ENCODE peak calls at places on chromosomes 1 and 21, in six cellular contexts. One of them, this sample, is unnamed.

GRCh38 chr1:173666646-173667045 is 3.0 kb downstream of the ANKRD45 start:
- DNase-seq in IMR-90: peak
- DNase-seq in trophoblast cell: no peak
- DNase-seq in H9: no peak
- DNase-seq in H1: no peak
- DNase-seq in neuronal stem cell: no peak
- DNase-seq in this sample: no peak

GRCh38 chr1:43975249-43975961 is 645 bp downstream of the ATP6V0B start:
- DNase-seq in IMR-90: no peak
- DNase-seq in trophoblast cell: peak
- DNase-seq in H9: no peak
- DNase-seq in H1: no peak
- DNase-seq in neuronal stem cell: no peak
- DNase-seq in this sample: peak

GRCh38 chr1:25486602-25487001 is 55.9 kb downstream of the MACO1 start:
- DNase-seq in IMR-90: peak
- DNase-seq in trophoblast cell: no peak
- DNase-seq in H9: peak
- DNase-seq in H1: no peak
- DNase-seq in neuronal stem cell: no peak
- DNase-seq in this sample: peak

GRCh38 chr1:196464545-196464944 is 143.7 kb downstream of the KCNT2 start:
- DNase-seq in IMR-90: peak
- DNase-seq in trophoblast cell: no peak
- DNase-seq in H9: no peak
- DNase-seq in H1: no peak
- DNase-seq in neuronal stem cell: no peak
- DNase-seq in this sample: no peak

GRCh38 chr1:1361233-1361981 is 3.1 kb upstream of the MXRA8 start:
- DNase-seq in IMR-90: no peak
- DNase-seq in trophoblast cell: peak
- DNase-seq in H9: no peak
- DNase-seq in H1: no peak
- DNase-seq in neuronal stem cell: no peak
- DNase-seq in this sample: no peak

GRCh38 chr1:58883888-58884482 is 100.1 kb upstream of the JUN start:
- DNase-seq in IMR-90: no peak
- DNase-seq in trophoblast cell: no peak
- DNase-seq in H9: no peak
- DNase-seq in H1: no peak
- DNase-seq in neuronal stem cell: no peak
- DNase-seq in this sample: no peak

GRCh38 chr1:6234502-6235295 is 1.1 kb downstream of the ICMT start:
- DNase-seq in IMR-90: peak
- DNase-seq in trophoblast cell: peak
- DNase-seq in H9: no peak
- DNase-seq in H1: no peak
- DNase-seq in neuronal stem cell: no peak
- DNase-seq in this sample: no peak

GRCh38 chr1:185279571-185279970 is 37.5 kb downstream of the IVNS1ABP start:
- DNase-seq in IMR-90: peak
- DNase-seq in trophoblast cell: no peak
- DNase-seq in H9: no peak
- DNase-seq in H1: no peak
- DNase-seq in neuronal stem cell: no peak
- DNase-seq in this sample: no peak

GRCh38 chr1:1440262-1440772 is 4.8 kb downstream of the VWA1 start:
- DNase-seq in IMR-90: no peak
- DNase-seq in trophoblast cell: no peak
- DNase-seq in H9: no peak
- DNase-seq in H1: no peak
- DNase-seq in neuronal stem cell: no peak
- DNase-seq in this sample: no peak

GRCh38 chr1:117654485-117655219 is 48.8 kb downstream of the TENT5C start:
- DNase-seq in IMR-90: no peak
- DNase-seq in trophoblast cell: peak
- DNase-seq in H9: no peak
- DNase-seq in H1: no peak
- DNase-seq in neuronal stem cell: no peak
- DNase-seq in this sample: no peak

GRCh38 chr1:38766125-38766524 is 93.4 kb downstream of the RRAGC start:
- DNase-seq in IMR-90: no peak
- DNase-seq in trophoblast cell: no peak
- DNase-seq in H9: no peak
- DNase-seq in H1: no peak
- DNase-seq in neuronal stem cell: no peak
- DNase-seq in this sample: no peak

GRCh38 chr1:29946057-29946456 is 709.7 kb downstream of the PTPRU start:
- DNase-seq in IMR-90: no peak
- DNase-seq in trophoblast cell: no peak
- DNase-seq in H9: no peak
- DNase-seq in H1: no peak
- DNase-seq in neuronal stem cell: no peak
- DNase-seq in this sample: peak

GRCh38 chr1:12851779-12852178 is 3.3 kb upstream of the HNRNPCL1 start:
- DNase-seq in IMR-90: no peak
- DNase-seq in trophoblast cell: peak
- DNase-seq in H9: no peak
- DNase-seq in H1: no peak
- DNase-seq in neuronal stem cell: no peak
- DNase-seq in this sample: no peak

GRCh38 chr1:17851075-17851474 is 95.9 kb downstream of the ACTL8 start:
- DNase-seq in IMR-90: no peak
- DNase-seq in trophoblast cell: no peak
- DNase-seq in H9: no peak
- DNase-seq in H1: no peak
- DNase-seq in neuronal stem cell: no peak
- DNase-seq in this sample: no peak

GRCh38 chr1:172451002-172451443 is 7.2 kb upstream of the PIGC start:
- DNase-seq in IMR-90: peak
- DNase-seq in trophoblast cell: peak
- DNase-seq in H9: no peak
- DNase-seq in H1: no peak
- DNase-seq in neuronal stem cell: no peak
- DNase-seq in this sample: no peak

GRCh38 chr1:156705918-156706646 is 699 bp upstream of the CRABP2 start:
- DNase-seq in IMR-90: peak
- DNase-seq in trophoblast cell: peak
- DNase-seq in H9: peak
- DNase-seq in H1: peak
- DNase-seq in neuronal stem cell: peak
- DNase-seq in this sample: peak

GRCh38 chr1:39525366-39526165 is 34.1 kb downstream of the BMP8A start:
- DNase-seq in IMR-90: no peak
- DNase-seq in trophoblast cell: no peak
- DNase-seq in H9: no peak
- DNase-seq in H1: no peak
- DNase-seq in neuronal stem cell: no peak
- DNase-seq in this sample: no peak

GRCh38 chr21:30613836-30614235 is at the start of gene KRTAP6-1:
- DNase-seq in IMR-90: no peak
- DNase-seq in trophoblast cell: no peak
- DNase-seq in H9: no peak
- DNase-seq in H1: no peak
- DNase-seq in neuronal stem cell: no peak
- DNase-seq in this sample: no peak

GRCh38 chr21:33007747-33008146 is 18.0 kb upstream of the OLIG2 start:
- DNase-seq in IMR-90: no peak
- DNase-seq in trophoblast cell: peak
- DNase-seq in H9: no peak
- DNase-seq in H1: no peak
- DNase-seq in neuronal stem cell: no peak
- DNase-seq in this sample: no peak

GRCh38 chr1:84571150-84571535 is 3.1 kb downstream of the CTBS start:
- DNase-seq in IMR-90: peak
- DNase-seq in trophoblast cell: no peak
- DNase-seq in H9: no peak
- DNase-seq in H1: no peak
- DNase-seq in neuronal stem cell: no peak
- DNase-seq in this sample: no peak

GRCh38 chr1:228062812-228063211 is 19.7 kb upstream of the ARF1 start:
- DNase-seq in IMR-90: no peak
- DNase-seq in trophoblast cell: no peak
- DNase-seq in H9: no peak
- DNase-seq in H1: no peak
- DNase-seq in neuronal stem cell: no peak
- DNase-seq in this sample: no peak

GRCh38 chr1:94562502-94563260 is 21.1 kb upstream of the F3 start:
- DNase-seq in IMR-90: no peak
- DNase-seq in trophoblast cell: peak
- DNase-seq in H9: no peak
- DNase-seq in H1: no peak
- DNase-seq in neuronal stem cell: no peak
- DNase-seq in this sample: peak

GRCh38 chr1:16212251-16212961 is at the start of gene ARHGEF19:
- DNase-seq in IMR-90: no peak
- DNase-seq in trophoblast cell: no peak
- DNase-seq in H9: peak
- DNase-seq in H1: peak
- DNase-seq in neuronal stem cell: no peak
- DNase-seq in this sample: peak

GRCh38 chr1:16249838-16250241 is 12.9 kb upstream of the CPLANE2 start:
- DNase-seq in IMR-90: peak
- DNase-seq in trophoblast cell: no peak
- DNase-seq in H9: no peak
- DNase-seq in H1: no peak
- DNase-seq in neuronal stem cell: no peak
- DNase-seq in this sample: no peak

GRCh38 chr1:205631010-205631726 is 643 bp downstream of the ELK4 start:
- DNase-seq in IMR-90: peak
- DNase-seq in trophoblast cell: peak
- DNase-seq in H9: peak
- DNase-seq in H1: peak
- DNase-seq in neuronal stem cell: peak
- DNase-seq in this sample: peak
- H3K23ac ChIP-seq in IMR-90: peak
- H3K23ac ChIP-seq in trophoblast cell: no peak
- H3K23ac ChIP-seq in H9: no peak
- H3K23ac ChIP-seq in H1: no peak
- H3K23ac ChIP-seq in neuronal stem cell: peak
- H3K23ac ChIP-seq in this sample: no peak

GRCh38 chr1:155001438-155001687 is 1.2 kb upstream of the ZBTB7B start:
- DNase-seq in IMR-90: no peak
- DNase-seq in trophoblast cell: no peak
- DNase-seq in H9: no peak
- DNase-seq in H1: no peak
- DNase-seq in neuronal stem cell: no peak
- DNase-seq in this sample: peak
- H2BK5ac ChIP-seq in IMR-90: peak
- H2BK5ac ChIP-seq in trophoblast cell: peak
- H2BK5ac ChIP-seq in H9: no peak
- H2BK5ac ChIP-seq in H1: peak
- H2BK5ac ChIP-seq in neuronal stem cell: peak
- H2BK5ac ChIP-seq in this sample: peak

DNA sequence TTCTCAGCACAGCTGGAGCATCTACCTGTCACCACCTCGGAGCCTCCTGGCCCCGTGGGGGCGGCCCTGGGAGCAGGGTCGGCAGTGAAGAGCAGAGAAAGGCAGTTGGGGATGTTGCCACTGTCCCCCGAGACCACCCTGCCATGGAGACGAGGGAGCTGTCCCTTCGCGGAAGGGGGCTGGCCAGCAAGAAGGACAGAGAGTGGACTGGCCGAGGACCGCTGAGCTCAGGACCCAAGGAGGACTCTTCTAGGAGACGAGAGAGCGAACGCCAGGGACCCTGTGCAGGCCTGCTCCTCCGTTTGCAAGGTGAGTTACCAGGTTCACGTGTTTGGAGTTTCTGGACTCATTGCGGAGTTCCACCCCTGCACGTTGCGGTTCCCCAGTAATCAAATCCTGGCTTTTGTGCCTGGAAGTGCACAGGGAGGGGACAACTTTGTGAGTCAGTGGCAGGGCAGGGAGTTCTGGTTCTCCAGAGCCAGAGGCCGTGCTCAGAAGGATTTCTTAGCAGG is 5.6 kb upstream of the POFUT2 start:
- DNase-seq in IMR-90: no peak
- DNase-seq in trophoblast cell: no peak
- DNase-seq in H9: peak
- DNase-seq in H1: peak
- DNase-seq in neuronal stem cell: no peak
- DNase-seq in this sample: no peak
- H3K23ac ChIP-seq in IMR-90: peak
- H3K23ac ChIP-seq in trophoblast cell: no peak
- H3K23ac ChIP-seq in H9: no peak
- H3K23ac ChIP-seq in H1: no peak
- H3K23ac ChIP-seq in neuronal stem cell: peak
- H3K23ac ChIP-seq in this sample: peak

GRCh38 chr21:37267269-37268185 is at the start of gene VPS26C:
- DNase-seq in IMR-90: peak
- DNase-seq in trophoblast cell: peak
- DNase-seq in H9: peak
- DNase-seq in H1: peak
- DNase-seq in neuronal stem cell: peak
- DNase-seq in this sample: peak

GRCh38 chr21:37264808-37265207 is 2.3 kb downstream of the VPS26C start:
- DNase-seq in IMR-90: no peak
- DNase-seq in trophoblast cell: peak
- DNase-seq in H9: no peak
- DNase-seq in H1: no peak
- DNase-seq in neuronal stem cell: no peak
- DNase-seq in this sample: no peak

GRCh38 chr21:37268186-37268503 is 1.0 kb upstream of the VPS26C start:
- DNase-seq in IMR-90: no peak
- DNase-seq in trophoblast cell: no peak
- DNase-seq in H9: no peak
- DNase-seq in H1: no peak
- DNase-seq in neuronal stem cell: no peak
- DNase-seq in this sample: no peak

GRCh38 chr21:37269481-37269880 is 2.3 kb upstream of the VPS26C start:
- DNase-seq in IMR-90: no peak
- DNase-seq in trophoblast cell: no peak
- DNase-seq in H9: no peak
- DNase-seq in H1: peak
- DNase-seq in neuronal stem cell: no peak
- DNase-seq in this sample: no peak

DNA sequence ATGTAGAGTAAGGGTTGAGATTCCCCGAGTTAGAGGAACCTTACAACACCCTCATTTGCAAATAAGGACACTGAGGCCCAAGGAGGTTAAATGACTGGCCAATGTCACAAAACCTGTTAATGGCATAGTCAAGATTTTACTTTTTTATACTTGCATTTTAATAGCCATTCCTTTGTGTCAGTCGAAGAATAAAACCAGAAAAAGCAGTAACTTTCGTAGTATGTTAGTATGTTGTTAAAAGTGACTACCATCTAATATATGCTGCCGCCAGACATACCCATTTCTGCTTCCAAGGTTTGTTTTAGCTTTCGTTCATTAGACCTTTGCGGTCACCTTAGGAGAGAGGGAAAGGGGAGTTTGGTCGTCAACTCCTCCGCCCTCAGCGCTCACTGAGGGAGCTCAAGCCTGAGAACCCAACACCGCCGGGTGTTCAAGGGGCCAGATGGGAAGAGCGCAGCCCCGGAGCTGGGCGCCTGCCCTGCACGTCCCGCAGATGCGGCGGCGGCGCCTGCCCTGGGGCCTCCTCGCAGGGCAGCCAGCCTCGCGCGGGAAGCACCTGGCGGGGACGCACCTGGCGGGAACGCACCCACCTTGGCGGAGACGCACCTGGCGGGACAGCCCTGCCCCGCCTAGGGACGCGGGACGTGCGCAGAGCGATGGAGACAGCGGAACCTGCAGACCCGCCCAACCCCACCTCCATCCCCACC is 466 bp downstream of the VPS26C start:
- DNase-seq in IMR-90: peak
- DNase-seq in trophoblast cell: peak
- DNase-seq in H9: no peak
- DNase-seq in H1: peak
- DNase-seq in neuronal stem cell: peak
- DNase-seq in this sample: peak
- H2BK5ac ChIP-seq in IMR-90: peak
- H2BK5ac ChIP-seq in trophoblast cell: peak
- H2BK5ac ChIP-seq in H9: no peak
- H2BK5ac ChIP-seq in H1: peak
- H2BK5ac ChIP-seq in neuronal stem cell: no peak
- H2BK5ac ChIP-seq in this sample: no peak

This sample was measured in mesendoderm.